ENCODE peak calls at places on chromosomes 16 and 17, in six cellular contexts. P is K562, F is upper lobe of left lung, R is A549, V is SK-N-SH, C is ovary. Y is an unnamed sample.

GRCh38 chr17:74113952-74114351 is 89.5 kb upstream of the RPL38 start:
- DNase-seq in P (no peak), F (peak), R (no peak), V (no peak), C (no peak), Y (no peak)

GRCh38 chr16:68643847-68644246 is 1.3 kb upstream of the CDH3 start:
- DNase-seq in P (no peak), F (no peak), R (no peak), V (no peak), C (peak), Y (no peak)

GRCh38 chr16:56277040-56277439 is 85.8 kb downstream of the GNAO1 start:
- DNase-seq in P (no peak), F (no peak), R (peak), V (peak), C (no peak), Y (no peak)

GRCh38 chr17:28788100-28788499 is 44.3 kb downstream of the TRAF4 start:
- DNase-seq in P (no peak), F (no peak), R (no peak), V (no peak), C (no peak), Y (no peak)

GRCh38 chr17:78144736-78145641 is 1.2 kb upstream of the C17orf99 start:
- DNase-seq in P (no peak), F (peak), R (peak), V (no peak), C (peak), Y (no peak)

GRCh38 chr16:1903845-1904820 is 14.1 kb downstream of the HS3ST6 start:
- DNase-seq in P (no peak), F (peak), R (no peak), V (peak), C (no peak), Y (no peak)

GRCh38 chr16:29148867-29149272 is 164.0 kb downstream of the LAT start:
- DNase-seq in P (no peak), F (peak), R (no peak), V (no peak), C (peak), Y (no peak)

GRCh38 chr17:55769625-55770000 is 18.8 kb downstream of the PCTP start:
- DNase-seq in P (no peak), F (no peak), R (peak), V (no peak), C (no peak), Y (no peak)

GRCh38 chr17:48490391-48491026 is 40.3 kb downstream of the HOXB1 start:
- DNase-seq in P (no peak), F (no peak), R (no peak), V (no peak), C (no peak), Y (no peak)

GRCh38 chr17:79020631-79021301 is 3.2 kb upstream of the C1QTNF1 start:
- DNase-seq in P (no peak), F (no peak), R (no peak), V (no peak), C (no peak), Y (no peak)

GRCh38 chr17:50349241-50349595 is 3.3 kb downstream of the XYLT2 start:
- DNase-seq in P (no peak), F (no peak), R (no peak), V (no peak), C (no peak), Y (no peak)

GRCh38 chr16:88828711-88829110 is 17.0 kb upstream of the APRT start:
- DNase-seq in P (no peak), F (peak), R (no peak), V (no peak), C (no peak), Y (no peak)

GRCh38 chr16:65644821-65645220 is 523.0 kb upstream of the CDH11 start:
- DNase-seq in P (no peak), F (no peak), R (no peak), V (no peak), C (no peak), Y (no peak)

GRCh38 chr16:20352615-20353014 is at the start of gene UMOD:
- DNase-seq in P (no peak), F (no peak), R (no peak), V (no peak), C (no peak), Y (no peak)

GRCh38 chr17:75032896-75033294 is 13.9 kb downstream of the ATP5PD start:
- DNase-seq in P (no peak), F (no peak), R (peak), V (no peak), C (peak), Y (no peak)

GRCh38 chr17:79053251-79053925 is 21.2 kb upstream of the ENGASE start:
- DNase-seq in P (no peak), F (no peak), R (no peak), V (no peak), C (no peak), Y (no peak)

GRCh38 chr16:74601131-74601871 is 5.6 kb downstream of the GLG1 start:
- DNase-seq in P (no peak), F (no peak), R (no peak), V (peak), C (no peak), Y (no peak)

GRCh38 chr17:57528084-57528451 is 217.0 kb downstream of the CCDC182 start:
- DNase-seq in P (no peak), F (no peak), R (no peak), V (no peak), C (no peak), Y (no peak)

GRCh38 chr17:66348605-66349165 is 46.3 kb downstream of the PRKCA start:
- DNase-seq in P (peak), F (no peak), R (peak), V (peak), C (peak), Y (no peak)

GRCh38 chr17:60573139-60573975 is 26.6 kb upstream of the PPM1D start:
- DNase-seq in P (no peak), F (no peak), R (no peak), V (no peak), C (no peak), Y (no peak)

GRCh38 chr16:54265558-54266213 is 20.9 kb downstream of the IRX3 start:
- DNase-seq in P (no peak), F (no peak), R (no peak), V (no peak), C (no peak), Y (no peak)

GRCh38 chr17:67557921-67558320 is 159.8 kb upstream of the NOL11 start:
- DNase-seq in P (no peak), F (no peak), R (no peak), V (no peak), C (no peak), Y (no peak)

GRCh38 chr17:3544365-3544764 is 13.2 kb downstream of the TRPV3 start:
- DNase-seq in P (no peak), F (no peak), R (no peak), V (no peak), C (no peak), Y (no peak)

DNA sequence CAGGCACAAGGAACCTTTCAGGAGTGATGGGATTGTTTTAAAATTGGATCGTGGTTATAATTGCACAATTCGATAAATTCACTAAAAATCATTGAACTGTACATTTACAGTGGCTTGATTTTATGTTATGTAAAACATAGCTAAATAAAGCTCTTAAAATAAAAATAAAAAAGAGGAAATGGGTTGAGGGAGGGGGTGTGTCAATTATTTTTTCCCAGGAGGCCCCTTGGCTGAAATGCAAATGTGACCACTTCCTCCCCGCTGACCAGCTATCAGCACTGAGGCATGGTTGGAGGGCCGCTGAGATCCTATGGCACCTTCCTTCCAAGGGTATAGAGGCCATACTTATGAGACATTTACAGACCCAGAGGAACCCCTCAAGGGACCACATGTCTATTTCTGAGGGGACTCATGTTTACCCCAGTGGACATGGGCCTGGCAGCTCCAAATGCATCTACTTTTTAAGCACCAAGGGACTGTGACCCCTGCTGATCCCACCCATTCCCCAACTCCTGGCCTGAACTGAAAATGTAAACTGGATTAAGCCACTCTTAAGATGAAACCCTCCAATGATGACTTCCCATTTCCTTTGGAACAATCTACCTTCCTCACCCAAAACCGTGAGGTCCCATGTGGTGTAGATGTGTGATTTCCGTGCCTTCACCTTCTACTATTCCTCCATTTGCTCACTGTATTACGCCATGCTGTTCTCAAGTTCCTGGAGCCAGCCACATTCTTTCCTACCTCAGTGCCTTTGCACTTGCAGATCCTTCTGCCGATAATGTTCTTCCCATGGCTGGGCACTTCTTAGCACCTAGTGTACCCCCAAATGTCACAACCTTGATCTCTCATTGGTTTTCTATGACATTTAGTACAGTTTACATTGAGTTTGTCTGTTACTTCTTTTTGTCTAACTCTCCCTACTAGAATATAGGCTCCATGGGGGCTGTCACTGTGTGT is 2.8 kb upstream of the IL21R start:
- DNase-seq in P (no peak), F (no peak), R (no peak), V (no peak), C (no peak), Y (peak)
- TF ChIP-seq EP300 in P (no peak), F (no peak), R (no peak), V (no peak), C (no peak), Y (no peak)

GRCh38 chr16:50604610-50605009 is 56.4 kb downstream of the NKD1 start:
- DNase-seq in P (no peak), F (peak), R (no peak), V (no peak), C (no peak), Y (no peak)

GRCh38 chr16:50602126-50602525 is 53.9 kb downstream of the NKD1 start:
- DNase-seq in P (no peak), F (no peak), R (no peak), V (peak), C (no peak), Y (no peak)

GRCh38 chr16:50602531-50603205 is 54.5 kb downstream of the NKD1 start:
- DNase-seq in P (no peak), F (no peak), R (no peak), V (no peak), C (no peak), Y (no peak)

GRCh38 chr16:50604065-50604418 is 55.8 kb downstream of the NKD1 start:
- DNase-seq in P (no peak), F (no peak), R (no peak), V (no peak), C (no peak), Y (no peak)

DNA sequence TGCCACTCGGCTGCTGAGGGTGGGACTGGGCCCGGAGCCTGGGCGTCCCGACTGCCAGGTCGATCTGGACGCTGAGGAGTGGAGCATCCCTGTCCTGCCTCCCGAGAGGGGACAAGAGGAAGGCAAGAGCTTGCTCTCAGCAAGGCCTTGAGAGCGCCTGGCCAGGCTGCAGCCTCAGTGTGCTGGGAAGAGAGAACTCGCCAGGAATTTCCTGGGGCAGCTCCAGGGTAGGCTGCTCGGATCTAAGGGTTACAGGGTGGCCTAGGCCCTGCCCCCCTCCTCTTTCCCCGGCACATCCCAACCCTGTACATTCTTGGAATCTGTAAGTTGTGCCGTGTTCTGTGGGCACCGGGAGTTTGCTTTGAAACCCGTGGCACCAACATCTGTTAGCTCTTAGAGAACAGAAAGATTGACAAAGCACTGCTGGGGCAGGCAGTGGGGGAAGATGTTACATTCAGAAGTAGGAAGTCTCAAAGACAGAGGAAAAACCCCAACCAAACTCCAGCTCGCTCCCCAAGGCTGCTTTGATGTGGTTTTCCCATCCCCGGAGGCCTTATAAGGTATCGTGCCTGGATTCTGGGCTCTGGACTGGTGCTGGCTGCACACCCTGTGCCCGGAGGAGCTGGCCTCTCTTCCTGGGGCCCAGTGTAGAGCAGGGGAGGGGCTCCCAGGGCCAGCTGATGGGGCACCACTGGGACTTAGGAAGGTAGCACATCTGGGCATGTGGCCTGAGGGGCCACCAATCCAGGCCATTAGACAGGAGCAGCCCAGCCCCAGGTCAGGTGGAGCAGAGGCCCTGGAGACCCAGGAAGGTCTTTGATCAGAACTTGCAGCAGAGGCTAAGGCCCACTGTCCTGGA is 55.2 kb downstream of the NKD1 start:
- DNase-seq in P (no peak), F (peak), R (no peak), V (no peak), C (peak), Y (no peak)
- TF ChIP-seq EP300 in P (no peak), F (no peak), R (no peak), V (no peak), C (no peak), Y (peak)

DNA sequence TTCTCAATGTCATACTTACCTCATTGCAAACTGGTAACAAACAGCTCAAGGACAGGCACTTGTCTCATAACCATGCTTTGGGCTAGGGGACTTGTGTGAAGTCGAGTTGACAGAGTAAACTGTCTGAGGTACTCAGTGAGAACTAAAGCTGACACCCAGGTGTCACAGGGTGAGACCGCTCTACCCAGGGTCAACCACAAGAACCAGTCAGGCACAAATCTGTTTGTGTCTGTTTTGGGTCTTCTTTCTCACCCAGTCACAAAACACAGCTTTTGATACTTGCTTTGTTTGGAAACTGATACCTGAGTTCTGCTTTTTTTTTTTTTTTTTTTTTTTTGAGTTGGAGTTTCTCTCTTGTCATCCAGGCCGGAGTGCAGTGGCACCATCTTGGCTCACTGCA is 161.1 kb downstream of the STX8 start:
- DNase-seq in P (no peak), F (no peak), R (no peak), V (no peak), C (no peak), Y (no peak)
- TF ChIP-seq EP300 in P (no peak), F (no peak), R (no peak), V (no peak), C (no peak), Y (no peak)

GRCh38 chr16:87778476-87778829 is 12.7 kb upstream of the KLHDC4 start:
- DNase-seq in P (no peak), F (no peak), R (no peak), V (no peak), C (no peak), Y (no peak)

GRCh38 chr16:87780385-87780989 is 14.7 kb upstream of the KLHDC4 start:
- DNase-seq in P (peak), F (no peak), R (no peak), V (no peak), C (no peak), Y (no peak)

GRCh38 chr16:87784812-87785211 is 19.0 kb upstream of the KLHDC4 start:
- DNase-seq in P (no peak), F (no peak), R (no peak), V (no peak), C (no peak), Y (no peak)

DNA sequence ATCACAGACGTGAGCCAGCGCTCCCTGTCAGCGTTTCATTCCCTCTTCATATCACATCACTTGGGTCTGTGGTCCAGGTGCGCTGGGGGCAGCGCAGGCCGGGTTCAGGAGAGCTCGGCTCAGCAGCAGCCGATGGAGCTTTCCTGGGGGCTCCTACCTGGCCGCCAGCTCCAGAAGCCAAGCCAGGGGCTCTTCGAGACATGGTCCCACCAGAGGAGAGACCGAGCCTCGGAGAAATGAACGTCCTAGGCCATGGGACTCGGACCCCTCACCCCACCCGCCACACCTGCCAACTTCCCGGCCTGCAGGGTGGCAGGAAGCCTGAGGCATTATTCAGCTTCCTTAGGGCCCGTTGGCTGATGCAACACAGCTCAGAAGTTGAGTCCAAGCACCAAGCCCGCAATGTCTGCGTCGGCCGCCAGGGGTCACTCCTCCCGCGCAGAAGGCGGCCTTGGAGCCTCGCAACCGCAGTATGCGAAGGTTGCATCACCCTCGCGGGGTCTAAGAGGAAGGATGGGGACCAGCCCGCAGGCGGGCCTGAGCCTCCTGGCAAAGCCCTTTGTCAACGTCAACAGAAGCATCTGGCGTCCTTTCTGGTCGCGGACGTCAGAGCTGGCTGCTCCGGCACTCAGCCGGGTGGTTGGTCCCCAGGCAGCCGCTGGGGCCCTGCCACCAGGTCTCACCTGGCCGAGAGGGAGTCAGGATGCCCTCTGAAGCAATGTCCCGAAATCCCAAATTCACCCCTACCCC is 13.2 kb upstream of the KLHDC4 start:
- DNase-seq in P (peak), F (peak), R (peak), V (peak), C (peak), Y (peak)
- TF ChIP-seq EP300 in P (peak), F (no peak), R (peak), V (no peak), C (no peak), Y (no peak)

DNA sequence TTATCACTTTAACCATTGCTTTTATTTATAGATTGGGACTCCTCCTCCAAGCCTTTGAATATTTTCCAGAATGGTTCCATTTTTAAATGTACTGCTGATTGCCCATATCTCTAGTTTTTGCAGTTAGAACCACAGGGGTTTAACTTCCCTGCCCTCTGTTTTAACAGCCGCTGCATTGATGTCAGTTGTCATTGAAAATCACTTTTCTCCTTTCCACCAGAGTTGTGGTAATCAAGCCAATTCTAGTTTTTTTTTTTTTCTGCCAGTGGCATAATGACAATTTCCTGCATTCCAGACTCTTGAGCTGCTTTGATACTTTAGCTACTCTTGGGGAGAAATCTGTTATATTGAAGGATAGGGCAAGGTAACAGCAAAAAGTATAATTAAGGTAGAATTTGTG is 91.5 kb downstream of the HS3ST4 start:
- DNase-seq in P (no peak), F (no peak), R (no peak), V (no peak), C (no peak), Y (no peak)
- TF ChIP-seq EP300 in P (no peak), F (no peak), R (no peak), V (no peak), C (no peak), Y (no peak)